ENCODE peak calls at places on chromosomes 4 and X, in ten cellular contexts. A, J, E, B, W, H, O, X, L and C are unnamed samples.

GRCh38 chrX:1242901-1243402 is 25.7 kb upstream of the CSF2RA start:
- DNase-seq in B (no peak), X (no peak), O (no peak), W (peak), A (no peak), J (peak), E (no peak), H (no peak), L (no peak), C (no peak)

GRCh38 chrX:3545901-3546300 is 167.5 kb downstream of the PRKX start:
- DNase-seq in B (no peak), A (no peak), L (no peak), J (no peak), X (no peak), W (no peak), O (no peak), E (no peak), H (no peak), C (no peak)

GRCh38 chr4:77022581-77023133 is 53.1 kb downstream of the CCNI start:
- DNase-seq in O (peak), X (no peak), H (no peak), J (peak), A (no peak), L (no peak), B (no peak), E (no peak), W (no peak), C (peak)

GRCh38 chr4:127782025-127782274 is 172 bp upstream of the HSPA4L start:
- DNase-seq in H (peak), A (peak), J (peak), L (peak), O (peak), W (no peak), E (no peak), X (peak), B (no peak), C (peak)

GRCh38 chrX:15686818-15687685 is 22.4 kb upstream of the CLTRN start:
- DNase-seq in E (peak), X (peak), B (peak), A (peak), H (peak), J (peak), O (peak), L (no peak), W (peak), C (peak)

GRCh38 chr4:182188622-182189021 is 54.6 kb upstream of the TENM3 start:
- DNase-seq in W (no peak), L (no peak), O (no peak), X (no peak), A (no peak), H (no peak), E (no peak), J (no peak), B (no peak), C (no peak)

GRCh38 chr4:95204873-95205272 is 343.9 kb downstream of the UNC5C start:
- DNase-seq in J (no peak), O (no peak), E (no peak), B (no peak), X (no peak), H (no peak), L (no peak), A (no peak), W (no peak), C (no peak)

GRCh38 chr4:654526-654845 is 19.6 kb downstream of the ATP5ME start:
- DNase-seq in A (no peak), O (no peak), W (no peak), X (no peak), J (no peak), B (no peak), E (no peak), L (no peak), H (no peak), C (no peak)

GRCh38 chr4:67714248-67714583 is 13.3 kb upstream of the UBA6 start:
- DNase-seq in X (no peak), J (no peak), A (no peak), L (no peak), W (no peak), O (no peak), B (no peak), E (no peak), H (no peak), C (no peak)

GRCh38 chr4:76251448-76252270 is at the start of gene FAM47E:
- DNase-seq in B (peak), E (peak), W (peak), A (peak), X (peak), O (peak), H (peak), J (peak), L (peak), C (peak)

GRCh38 chr4:126851391-126851790 is 781.4 kb upstream of the INTU start:
- DNase-seq in J (no peak), A (no peak), X (no peak), O (no peak), E (no peak), H (no peak), B (no peak), W (no peak), L (no peak), C (no peak)

GRCh38 chr4:143085644-143086043 is 99.1 kb upstream of the USP38 start:
- DNase-seq in J (no peak), A (no peak), H (no peak), O (no peak), B (no peak), W (no peak), X (no peak), L (no peak), E (no peak), C (no peak)

GRCh38 chr4:22485751-22486150 is 30.1 kb downstream of the ADGRA3 start:
- DNase-seq in L (no peak), X (no peak), H (no peak), B (no peak), E (peak), W (no peak), A (no peak), J (no peak), O (no peak), C (no peak)

GRCh38 chrX:8913665-8914409 is 112.7 kb upstream of the FAM9A start:
- DNase-seq in O (no peak), B (no peak), L (no peak), W (no peak), H (peak), J (no peak), A (no peak), E (no peak), X (peak), C (no peak)

GRCh38 chr4:144615182-144615581 is 30.8 kb upstream of the HHIP start:
- DNase-seq in X (no peak), B (no peak), J (no peak), H (no peak), O (no peak), W (no peak), L (no peak), A (no peak), E (no peak), C (no peak)

GRCh38 chr4:85867281-85867680 is 392.3 kb downstream of the ARHGAP24 start:
- DNase-seq in O (no peak), X (no peak), H (no peak), L (no peak), B (no peak), A (no peak), W (no peak), E (no peak), J (no peak), C (no peak)

GRCh38 chr4:183924362-183925044 is 19.4 kb downstream of the STOX2 start:
- DNase-seq in B (no peak), W (no peak), O (no peak), X (no peak), L (no peak), E (no peak), A (no peak), H (no peak), J (no peak), C (no peak)

GRCh38 chr4:26557164-26557563 is 26.7 kb upstream of the TBC1D19 start:
- DNase-seq in O (no peak), X (peak), B (no peak), E (peak), J (no peak), W (no peak), A (no peak), H (no peak), L (no peak), C (no peak)

GRCh38 chr4:59583845-59584568 is 1616.1 kb upstream of the ADGRL3 start:
- DNase-seq in J (no peak), O (no peak), L (no peak), X (no peak), W (no peak), B (no peak), H (no peak), E (no peak), A (no peak), C (no peak)

GRCh38 chrX:53089224-53089842 is 4.6 kb upstream of the KANTR start:
- DNase-seq in O (no peak), H (peak), A (peak), L (no peak), X (peak), B (no peak), J (no peak), W (peak), E (peak), C (peak)

GRCh38 chr4:168978001-168978700 is 31.9 kb downstream of the CBR4 start:
- DNase-seq in E (no peak), X (no peak), J (no peak), O (no peak), A (no peak), H (no peak), L (no peak), W (no peak), B (no peak), C (no peak)

GRCh38 chrX:120726294-120726693 is 96.4 kb upstream of the C1GALT1C1 start:
- DNase-seq in B (no peak), J (no peak), W (no peak), H (no peak), L (no peak), X (no peak), A (no peak), O (no peak), E (no peak), C (no peak)

GRCh38 chr4:119744580-119744979 is 116.0 kb upstream of the PDE5A start:
- DNase-seq in B (no peak), O (no peak), L (no peak), X (no peak), E (no peak), A (no peak), W (no peak), H (no peak), J (no peak), C (no peak)

GRCh38 chr4:87982446-87982845 is 6.9 kb downstream of the SPP1 start:
- DNase-seq in L (no peak), W (no peak), O (no peak), J (no peak), B (no peak), H (no peak), A (no peak), E (no peak), X (no peak), C (no peak)

GRCh38 chr4:74258949-74259348 is 49.3 kb upstream of the EPGN start:
- DNase-seq in O (no peak), H (no peak), B (no peak), J (no peak), X (no peak), A (peak), L (no peak), E (no peak), W (no peak), C (no peak)

GRCh38 chrX:22366166-22366702 is 93.5 kb downstream of the CBLL2 start:
- DNase-seq in X (no peak), A (no peak), E (no peak), B (no peak), J (no peak), L (no peak), H (no peak), O (no peak), W (no peak), C (no peak)

GRCh38 chr4:101199507-101200285 is 147.6 kb downstream of the PPP3CA start:
- DNase-seq in W (no peak), X (no peak), L (no peak), O (no peak), H (peak), A (no peak), J (no peak), B (no peak), E (no peak), C (no peak)

GRCh38 chr4:40736910-40737309 is 12.8 kb upstream of the NSUN7 start:
- DNase-seq in H (peak), B (no peak), W (no peak), X (peak), J (no peak), O (no peak), L (no peak), E (peak), A (no peak), C (no peak)

GRCh38 chr4:188680004-188680666 is 540.9 kb downstream of the TRIML1 start:
- DNase-seq in J (no peak), O (no peak), L (no peak), W (no peak), A (no peak), H (no peak), X (no peak), B (no peak), E (no peak), C (no peak)

GRCh38 chrX:153782324-153782723 is 1.5 kb downstream of the SRPK3 start:
- DNase-seq in A (no peak), L (no peak), W (no peak), X (no peak), O (no peak), E (peak), B (no peak), J (peak), H (no peak), C (no peak)

GRCh38 chr4:140485939-140486338 is 12.2 kb downstream of the MGAT4D start:
- DNase-seq in H (no peak), X (no peak), A (no peak), B (no peak), O (peak), W (no peak), J (no peak), L (no peak), E (no peak), C (no peak)